ENCODE peak calls at places on chromosomes 6 and 20, in ten cellular contexts. S is GM23248, P is hippocampal formation, L is M059J, F is transverse colon, H is lower leg skin, A is CMK, Q is ureter, C is brain microvascular endothelial cell, G is psoas muscle. X is an unnamed sample.

GRCh38 chr6:25963426-25964123 is 973 bp downstream of the TRIM38 start:
- DNase-seq in H (peak; percentile 40), A (no peak), F (no peak), S (no peak), C (no peak), Q (no peak), G (no peak), L (no peak), P (no peak), X (peak; percentile 72)

GRCh38 chr6:147207351-147207750 is 3.1 kb downstream of the STXBP5 start:
- DNase-seq in Q (no peak), A (no peak), P (peak; percentile 38), C (no peak), G (no peak), H (no peak), L (no peak), S (peak; percentile 44), F (no peak), X (no peak)

GRCh38 chr6:136330634-136331033 is 41.0 kb upstream of the BCLAF1 start:
- DNase-seq in H (no peak), Q (no peak), P (no peak), G (no peak), F (no peak), A (no peak), S (no peak), C (no peak), L (no peak), X (no peak)

GRCh38 chr6:139364302-139364981 is 10.0 kb downstream of the CITED2 start:
- DNase-seq in Q (no peak), H (no peak), C (no peak), G (no peak), A (no peak), F (no peak), P (peak; percentile 73), S (peak; percentile 63), L (peak; percentile 68), X (peak; percentile 52)

GRCh38 chr6:163442336-163442735 is 27.8 kb downstream of the QKI start:
- DNase-seq in Q (no peak), G (no peak), S (no peak), A (no peak), P (no peak), C (no peak), L (no peak), F (no peak), H (no peak), X (no peak)

GRCh38 chr6:78192057-78192456 is 539.2 kb downstream of the MEI4 start:
- DNase-seq in S (no peak), F (no peak), P (no peak), C (no peak), A (no peak), H (no peak), Q (no peak), L (no peak), G (no peak), X (no peak)

GRCh38 chr6:144317736-144318135 is 32.6 kb downstream of the UTRN start:
- DNase-seq in L (no peak), F (no peak), P (no peak), G (no peak), Q (no peak), A (no peak), S (peak; percentile 38), H (no peak), C (no peak), X (no peak)

GRCh38 chr6:156425374-156425773 is 351.8 kb upstream of the ARID1B start:
- DNase-seq in Q (no peak), L (peak; percentile 92), A (no peak), F (no peak), C (peak; percentile 91), S (peak; percentile 51), H (no peak), G (no peak), P (no peak), X (no peak)

GRCh38 chr20:62952373-62953166 is at the start of gene SLC17A9:
- DNase-seq in P (no peak), F (peak; percentile 94), G (peak; percentile 74), Q (peak; percentile 65), S (peak; percentile 82), L (no peak), A (peak; percentile 84), H (peak; percentile 91), C (peak; percentile 18), X (no peak)

GRCh38 chr6:52503344-52503747 is 73.5 kb downstream of the TRAM2 start:
- DNase-seq in C (no peak), L (peak; percentile 64), A (no peak), P (no peak), G (no peak), H (no peak), Q (no peak), S (peak; percentile 77), F (no peak), X (peak; percentile 75)

GRCh38 chr6:145071836-145072235 is 663.5 kb downstream of the EPM2A start:
- DNase-seq in S (peak; percentile 88), H (no peak), Q (no peak), A (no peak), C (peak; percentile 51), L (peak; percentile 97), G (no peak), F (no peak), P (no peak), X (peak; percentile 88)